ENCODE peak calls at places on chromosomes 13 and 19, in four cellular contexts. One of them, this sample, is unnamed. For H3K4me1, H3K27me3 and H3K36me3, the result is how much of the 10 kb centered on the place peaks cover.

GRCh38 chr13:65133094-65133493 is 2097.0 kb downstream of the PCDH9 start:
- DNase-seq in uterus: no peak
- DNase-seq in mesenchymal stem cell: peak
- DNase-seq in astrocyte: no peak
- DNase-seq in this sample: no peak

GRCh38 chr13:91690944-91691343 is 292.5 kb downstream of the GPC5 start:
- DNase-seq in uterus: no peak
- DNase-seq in mesenchymal stem cell: no peak
- DNase-seq in astrocyte: no peak
- DNase-seq in this sample: no peak

GRCh38 chr19:41776700-41777099 is 19.7 kb upstream of the CEACAM3 start:
- DNase-seq in uterus: no peak
- DNase-seq in astrocyte: no peak
- DNase-seq in mesenchymal stem cell: no peak
- DNase-seq in this sample: no peak

GRCh38 chr19:21045028-21045427 is 24.6 kb downstream of the ZNF430 start:
- DNase-seq in astrocyte: no peak
- DNase-seq in mesenchymal stem cell: no peak
- DNase-seq in uterus: no peak
- DNase-seq in this sample: no peak

GRCh38 chr19:40717325-40717879 is 490 bp downstream of the ITPKC start:
- DNase-seq in astrocyte: no peak
- DNase-seq in uterus: no peak
- DNase-seq in mesenchymal stem cell: no peak
- DNase-seq in this sample: no peak

GRCh38 chr13:46121597-46122163 is 16.8 kb upstream of the CPB2 start:
- DNase-seq in mesenchymal stem cell: no peak
- DNase-seq in uterus: no peak
- DNase-seq in astrocyte: no peak
- DNase-seq in this sample: no peak

GRCh38 chr13:75550159-75550567 is 572 bp downstream of the UCHL3 start:
- DNase-seq in astrocyte: peak
- DNase-seq in uterus: peak
- DNase-seq in mesenchymal stem cell: peak
- DNase-seq in this sample: peak

GRCh38 chr13:52399037-52399436 is 6.9 kb downstream of the THSD1 start:
- DNase-seq in astrocyte: no peak
- DNase-seq in uterus: no peak
- DNase-seq in mesenchymal stem cell: no peak
- DNase-seq in this sample: no peak

GRCh38 chr13:51547425-51548176 is 36.7 kb upstream of the WDFY2 start:
- DNase-seq in mesenchymal stem cell: no peak
- DNase-seq in uterus: no peak
- DNase-seq in astrocyte: no peak
- DNase-seq in this sample: no peak

GRCh38 chr19:19579533-19580361 is 38.7 kb downstream of the PBX4 start:
- DNase-seq in astrocyte: no peak
- DNase-seq in mesenchymal stem cell: no peak
- DNase-seq in uterus: no peak
- DNase-seq in this sample: no peak

GRCh38 chr19:55172741-55173140 is 6.3 kb upstream of the DNAAF3 start:
- DNase-seq in mesenchymal stem cell: peak
- DNase-seq in uterus: no peak
- DNase-seq in astrocyte: peak
- DNase-seq in this sample: no peak

GRCh38 chr19:30880151-30880550 is 469.1 kb downstream of the TSHZ3 start:
- DNase-seq in mesenchymal stem cell: no peak
- DNase-seq in astrocyte: no peak
- DNase-seq in uterus: no peak
- DNase-seq in this sample: no peak

GRCh38 chr13:35514166-35514565 is 37.7 kb upstream of the MAB21L1 start:
- DNase-seq in astrocyte: no peak
- DNase-seq in uterus: no peak
- DNase-seq in mesenchymal stem cell: no peak
- DNase-seq in this sample: no peak

GRCh38 chr19:19661675-19662251 is 1.7 kb downstream of the ATP13A1 start:
- DNase-seq in uterus: no peak
- DNase-seq in mesenchymal stem cell: no peak
- DNase-seq in astrocyte: no peak
- DNase-seq in this sample: no peak

GRCh38 chr13:88507909-88508308 is 836.7 kb downstream of the SLITRK5 start:
- DNase-seq in uterus: no peak
- DNase-seq in astrocyte: no peak
- DNase-seq in mesenchymal stem cell: no peak
- DNase-seq in this sample: no peak

GRCh38 chr19:41905273-41906002 is 22.5 kb downstream of the ARHGEF1 start:
- DNase-seq in uterus: no peak
- DNase-seq in mesenchymal stem cell: no peak
- DNase-seq in astrocyte: no peak
- DNase-seq in this sample: no peak

GRCh38 chr19:55118401-55118991 is 1.1 kb upstream of the PPP1R12C start:
- DNase-seq in astrocyte: no peak
- DNase-seq in mesenchymal stem cell: no peak
- DNase-seq in uterus: peak
- DNase-seq in this sample: no peak

GRCh38 chr13:57624565-57625435 is 6.7 kb upstream of the PCDH17 start:
- DNase-seq in uterus: no peak
- DNase-seq in mesenchymal stem cell: peak
- DNase-seq in astrocyte: peak
- DNase-seq in this sample: peak

GRCh38 chr13:50668882-50669281 is 174.6 kb downstream of the DLEU7 start:
- DNase-seq in uterus: no peak
- DNase-seq in mesenchymal stem cell: no peak
- DNase-seq in astrocyte: no peak
- DNase-seq in this sample: no peak

GRCh38 chr19:10604460-10604980 is 17.4 kb upstream of the AP1M2 start:
- DNase-seq in uterus: no peak
- DNase-seq in mesenchymal stem cell: no peak
- DNase-seq in astrocyte: no peak
- DNase-seq in this sample: no peak

GRCh38 chr13:79079351-79079839 is 326.7 kb downstream of the RBM26 start:
- DNase-seq in mesenchymal stem cell: no peak
- DNase-seq in uterus: no peak
- DNase-seq in astrocyte: no peak
- DNase-seq in this sample: no peak

GRCh38 chr13:42968906-42969305 is 23.1 kb downstream of the EPSTI1 start:
- DNase-seq in astrocyte: no peak
- DNase-seq in uterus: no peak
- DNase-seq in mesenchymal stem cell: no peak
- DNase-seq in this sample: no peak

GRCh38 chr19:52115526-52116053 is 20.0 kb upstream of the ZNF841 start:
- DNase-seq in astrocyte: no peak
- DNase-seq in uterus: no peak
- DNase-seq in mesenchymal stem cell: no peak
- DNase-seq in this sample: no peak

GRCh38 chr13:76009491-76009890 is 373.4 kb downstream of the LMO7 start:
- DNase-seq in uterus: no peak
- DNase-seq in mesenchymal stem cell: peak
- DNase-seq in astrocyte: peak
- DNase-seq in this sample: no peak

GRCh38 chr13:31020996-31021395 is 88.5 kb downstream of the TEX26 start:
- DNase-seq in astrocyte: no peak
- DNase-seq in uterus: no peak
- DNase-seq in mesenchymal stem cell: no peak
- DNase-seq in this sample: no peak
- H3K4me1 ChIP-seq in astrocyte: under half
- H3K4me1 ChIP-seq in uterus: under half
- H3K4me1 ChIP-seq in mesenchymal stem cell: under half
- H3K4me1 ChIP-seq in this sample: under half

GRCh38 chr13:111537115-111537728 is 216.8 kb downstream of the TEX29 start:
- DNase-seq in uterus: no peak
- DNase-seq in astrocyte: no peak
- DNase-seq in mesenchymal stem cell: no peak
- DNase-seq in this sample: no peak

GRCh38 chr13:111537843-111538499 is 217.5 kb downstream of the TEX29 start:
- DNase-seq in uterus: no peak
- DNase-seq in astrocyte: no peak
- DNase-seq in mesenchymal stem cell: no peak
- DNase-seq in this sample: no peak

GRCh38 chr13:111539791-111540446 is 219.5 kb downstream of the TEX29 start:
- DNase-seq in mesenchymal stem cell: no peak
- DNase-seq in uterus: no peak
- DNase-seq in astrocyte: no peak
- DNase-seq in this sample: no peak

GRCh38 chr13:111540486-111540885 is 220.0 kb downstream of the TEX29 start:
- DNase-seq in astrocyte: no peak
- DNase-seq in mesenchymal stem cell: no peak
- DNase-seq in uterus: no peak
- DNase-seq in this sample: no peak

DNA sequence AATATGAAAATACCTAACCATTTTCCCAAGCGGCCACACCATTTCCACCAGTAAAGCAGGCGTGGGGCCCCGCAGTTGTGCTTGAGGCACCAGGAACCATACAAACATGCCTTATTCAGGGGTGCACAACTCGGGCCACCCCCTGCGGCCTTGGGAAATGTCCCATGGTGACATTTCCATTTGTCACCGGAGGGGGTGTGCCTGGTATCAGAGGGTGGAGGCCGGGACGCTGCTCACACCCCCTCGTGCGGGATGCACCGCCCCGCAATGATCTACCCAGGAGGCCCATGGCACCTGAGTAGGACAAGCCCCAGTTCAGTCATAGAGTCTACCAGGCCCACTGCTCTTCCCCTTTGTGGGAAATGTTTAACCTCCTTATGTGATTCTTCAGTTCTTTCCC is 218.8 kb downstream of the TEX29 start:
- DNase-seq in astrocyte: no peak
- DNase-seq in mesenchymal stem cell: no peak
- DNase-seq in uterus: no peak
- DNase-seq in this sample: no peak
- H3K27me3 ChIP-seq in astrocyte: under half
- H3K27me3 ChIP-seq in mesenchymal stem cell: under half
- H3K27me3 ChIP-seq in uterus: under half
- H3K27me3 ChIP-seq in this sample: under half

GRCh38 chr13:113207890-113208423 is 512 bp downstream of the PCID2 start:
- DNase-seq in astrocyte: peak
- DNase-seq in uterus: no peak
- DNase-seq in mesenchymal stem cell: peak
- DNase-seq in this sample: peak

GRCh38 chr13:113202912-113203311 is 5.6 kb downstream of the PCID2 start:
- DNase-seq in mesenchymal stem cell: no peak
- DNase-seq in uterus: no peak
- DNase-seq in astrocyte: no peak
- DNase-seq in this sample: no peak

GRCh38 chr13:113204378-113204734 is 4.1 kb downstream of the PCID2 start:
- DNase-seq in astrocyte: no peak
- DNase-seq in mesenchymal stem cell: no peak
- DNase-seq in uterus: no peak
- DNase-seq in this sample: no peak

GRCh38 chr13:113203507-113204377 is 4.7 kb downstream of the PCID2 start:
- DNase-seq in mesenchymal stem cell: peak
- DNase-seq in uterus: no peak
- DNase-seq in astrocyte: no peak
- DNase-seq in this sample: no peak

GRCh38 chr13:113205428-113205931 is 3.0 kb downstream of the PCID2 start:
- DNase-seq in uterus: no peak
- DNase-seq in mesenchymal stem cell: peak
- DNase-seq in astrocyte: peak
- DNase-seq in this sample: peak
- H3K36me3 ChIP-seq in uterus: under half
- H3K36me3 ChIP-seq in mesenchymal stem cell: under half
- H3K36me3 ChIP-seq in astrocyte: under half
- H3K36me3 ChIP-seq in this sample: under half

DNA sequence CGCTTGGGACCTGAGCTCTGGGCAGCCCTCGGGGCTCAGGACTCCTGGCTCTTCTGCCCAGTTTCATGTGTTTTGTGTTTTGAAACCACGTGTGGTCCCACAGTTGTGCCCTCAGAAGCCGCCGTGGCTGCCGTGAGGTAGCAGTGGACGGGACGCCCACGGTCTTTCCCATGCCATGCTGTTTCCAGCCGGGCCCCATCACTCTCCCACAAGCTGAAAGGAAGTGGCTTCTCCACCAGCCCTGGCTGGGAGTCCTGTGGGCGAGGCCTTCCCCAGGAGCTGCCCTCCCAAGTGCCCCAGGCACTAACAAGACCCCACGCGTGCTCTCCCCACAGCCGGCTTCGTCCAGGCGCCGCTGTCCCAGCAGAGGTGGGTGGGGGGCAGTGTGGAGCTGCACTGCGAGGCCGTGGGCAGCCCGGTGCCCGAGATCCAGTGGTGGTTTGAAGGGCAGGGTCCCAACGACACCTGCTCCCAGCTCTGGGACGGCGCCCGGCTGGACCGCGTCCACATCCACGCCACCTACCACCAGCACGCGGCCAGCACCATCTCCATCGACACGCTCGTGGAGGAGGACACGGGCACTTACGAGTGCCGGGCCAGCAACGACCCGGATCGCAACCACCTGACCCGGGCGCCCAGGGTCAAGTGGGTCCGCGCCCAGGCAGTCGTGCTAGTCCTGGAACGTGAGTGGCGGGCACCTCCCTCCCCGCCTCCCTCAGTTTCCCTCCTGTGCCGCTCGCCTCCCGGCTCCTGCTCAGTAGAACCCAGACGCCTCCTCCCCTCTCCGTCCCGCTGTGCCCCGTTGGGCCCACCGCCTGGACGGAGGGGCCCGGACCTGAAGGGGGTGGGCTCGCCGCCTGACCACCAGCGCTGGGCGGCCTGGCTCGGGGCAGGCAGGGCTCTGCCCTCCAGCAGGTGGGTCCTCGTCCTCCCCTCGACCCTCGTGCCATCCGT is 5.3 kb downstream of the BSG start:
- DNase-seq in uterus: no peak
- DNase-seq in astrocyte: no peak
- DNase-seq in mesenchymal stem cell: no peak
- DNase-seq in this sample: no peak
- H3K4me1 ChIP-seq in uterus: under half
- H3K4me1 ChIP-seq in astrocyte: under half
- H3K4me1 ChIP-seq in mesenchymal stem cell: half or more
- H3K4me1 ChIP-seq in this sample: under half

GRCh38 chr19:290539-291521 is at the start of gene PLPP2:
- DNase-seq in uterus: peak
- DNase-seq in astrocyte: no peak
- DNase-seq in mesenchymal stem cell: no peak
- DNase-seq in this sample: peak
- H3K27me3 ChIP-seq in uterus: under half
- H3K27me3 ChIP-seq in astrocyte: under half
- H3K27me3 ChIP-seq in mesenchymal stem cell: under half
- H3K27me3 ChIP-seq in this sample: under half